ENCODE peak calls at places on chromosomes 12 and 14, in eight cellular contexts. One of them, this sample, is unnamed.

GRCh38 chr12:6950401-6950801 is 755 bp upstream of the PTPN6 start:
- DNase-seq in DND-41: no peak
- DNase-seq in osteocyte: no peak
- DNase-seq in Panc1: no peak
- DNase-seq in fibroblast of lung: no peak
- DNase-seq in IMR-90: no peak
- DNase-seq in neural crest cell: no peak
- DNase-seq in fibroblast of mammary gland: no peak
- DNase-seq in this sample: peak; percentile 65

GRCh38 chr12:14367097-14367661 is 1.7 kb downstream of the ATF7IP start:
- DNase-seq in DND-41: no peak
- DNase-seq in osteocyte: no peak
- DNase-seq in Panc1: no peak
- DNase-seq in fibroblast of lung: peak; percentile 44
- DNase-seq in IMR-90: peak; percentile 32
- DNase-seq in neural crest cell: no peak
- DNase-seq in fibroblast of mammary gland: peak; percentile 29
- DNase-seq in this sample: no peak

GRCh38 chr12:104458645-104459555 is 2.2 kb downstream of the CHST11 start:
- DNase-seq in DND-41: peak; percentile 49
- DNase-seq in osteocyte: no peak
- DNase-seq in Panc1: no peak
- DNase-seq in fibroblast of lung: no peak
- DNase-seq in IMR-90: no peak
- DNase-seq in neural crest cell: no peak
- DNase-seq in fibroblast of mammary gland: peak; percentile 34
- DNase-seq in this sample: peak; percentile 94

GRCh38 chr12:111355181-111355925 is 13.5 kb downstream of the PHETA1 start:
- DNase-seq in DND-41: no peak
- DNase-seq in osteocyte: no peak
- DNase-seq in Panc1: no peak
- DNase-seq in fibroblast of lung: no peak
- DNase-seq in IMR-90: no peak
- DNase-seq in neural crest cell: no peak
- DNase-seq in fibroblast of mammary gland: no peak
- DNase-seq in this sample: peak; percentile 71

GRCh38 chr12:510071-510825 is 50.5 kb downstream of the B4GALNT3 start:
- DNase-seq in DND-41: no peak
- DNase-seq in osteocyte: no peak
- DNase-seq in Panc1: no peak
- DNase-seq in fibroblast of lung: no peak
- DNase-seq in IMR-90: no peak
- DNase-seq in neural crest cell: peak; percentile 22
- DNase-seq in fibroblast of mammary gland: no peak
- DNase-seq in this sample: peak; percentile 44

GRCh38 chr12:115990241-115990640 is 287.3 kb downstream of the MED13L start:
- DNase-seq in DND-41: no peak
- DNase-seq in osteocyte: no peak
- DNase-seq in Panc1: no peak
- DNase-seq in fibroblast of lung: no peak
- DNase-seq in IMR-90: no peak
- DNase-seq in neural crest cell: no peak
- DNase-seq in fibroblast of mammary gland: peak; percentile 25
- DNase-seq in this sample: peak; percentile 43

GRCh38 chr14:92539875-92540274 is 26.3 kb downstream of the RIN3 start:
- DNase-seq in DND-41: no peak
- DNase-seq in osteocyte: no peak
- DNase-seq in Panc1: no peak
- DNase-seq in fibroblast of lung: peak; percentile 82
- DNase-seq in IMR-90: peak; percentile 56
- DNase-seq in neural crest cell: no peak
- DNase-seq in fibroblast of mammary gland: peak; percentile 76
- DNase-seq in this sample: no peak

GRCh38 chr14:98503086-98503815 is 768.7 kb downstream of the BCL11B start:
- DNase-seq in DND-41: no peak
- DNase-seq in osteocyte: no peak
- DNase-seq in Panc1: no peak
- DNase-seq in fibroblast of lung: no peak
- DNase-seq in IMR-90: no peak
- DNase-seq in neural crest cell: no peak
- DNase-seq in fibroblast of mammary gland: no peak
- DNase-seq in this sample: no peak

GRCh38 chr12:101038289-101038871 is 171.7 kb downstream of the SLC5A8 start:
- DNase-seq in DND-41: no peak
- DNase-seq in osteocyte: no peak
- DNase-seq in Panc1: no peak
- DNase-seq in fibroblast of lung: peak; percentile 12
- DNase-seq in IMR-90: peak; percentile 19
- DNase-seq in neural crest cell: no peak
- DNase-seq in fibroblast of mammary gland: peak; percentile 35
- DNase-seq in this sample: no peak

GRCh38 chr12:114976959-114977358 is 293.0 kb upstream of the TBX3 start:
- DNase-seq in DND-41: no peak
- DNase-seq in osteocyte: no peak
- DNase-seq in Panc1: peak; percentile 33
- DNase-seq in fibroblast of lung: peak; percentile 85
- DNase-seq in IMR-90: peak; percentile 88
- DNase-seq in neural crest cell: no peak
- DNase-seq in fibroblast of mammary gland: peak; percentile 90
- DNase-seq in this sample: peak; percentile 17

GRCh38 chr12:14567311-14568195 is at the start of gene PLBD1:
- DNase-seq in DND-41: no peak
- DNase-seq in osteocyte: no peak
- DNase-seq in Panc1: peak; percentile 10
- DNase-seq in fibroblast of lung: peak; percentile 50
- DNase-seq in IMR-90: no peak
- DNase-seq in neural crest cell: peak; percentile 37
- DNase-seq in fibroblast of mammary gland: peak; percentile 50
- DNase-seq in this sample: peak; percentile 81

GRCh38 chr14:75247286-75247922 is 31.2 kb upstream of the FOS start:
- DNase-seq in DND-41: peak; percentile 81
- DNase-seq in osteocyte: no peak
- DNase-seq in Panc1: no peak
- DNase-seq in fibroblast of lung: no peak
- DNase-seq in IMR-90: no peak
- DNase-seq in neural crest cell: no peak
- DNase-seq in fibroblast of mammary gland: no peak
- DNase-seq in this sample: peak; percentile 29

GRCh38 chr12:118259079-118259478 is 113.6 kb downstream of the TAOK3 start:
- DNase-seq in DND-41: no peak
- DNase-seq in osteocyte: no peak
- DNase-seq in Panc1: no peak
- DNase-seq in fibroblast of lung: no peak
- DNase-seq in IMR-90: peak; percentile 25
- DNase-seq in neural crest cell: no peak
- DNase-seq in fibroblast of mammary gland: peak; percentile 29
- DNase-seq in this sample: no peak

GRCh38 chr14:100116134-100116533 is 43.3 kb downstream of the DEGS2 start:
- DNase-seq in DND-41: no peak
- DNase-seq in osteocyte: no peak
- DNase-seq in Panc1: no peak
- DNase-seq in fibroblast of lung: no peak
- DNase-seq in IMR-90: no peak
- DNase-seq in neural crest cell: no peak
- DNase-seq in fibroblast of mammary gland: no peak
- DNase-seq in this sample: peak; percentile 49

GRCh38 chr12:59651230-59651920 is 55.5 kb downstream of the SLC16A7 start:
- DNase-seq in DND-41: no peak
- DNase-seq in osteocyte: no peak
- DNase-seq in Panc1: no peak
- DNase-seq in fibroblast of lung: peak; percentile 21
- DNase-seq in IMR-90: peak; percentile 25
- DNase-seq in neural crest cell: no peak
- DNase-seq in fibroblast of mammary gland: peak; percentile 31
- DNase-seq in this sample: peak; percentile 18

GRCh38 chr12:59654061-59654460 is 58.2 kb downstream of the SLC16A7 start:
- DNase-seq in DND-41: no peak
- DNase-seq in osteocyte: no peak
- DNase-seq in Panc1: no peak
- DNase-seq in fibroblast of lung: no peak
- DNase-seq in IMR-90: no peak
- DNase-seq in neural crest cell: no peak
- DNase-seq in fibroblast of mammary gland: no peak
- DNase-seq in this sample: no peak

GRCh38 chr12:59652098-59652497 is 56.3 kb downstream of the SLC16A7 start:
- DNase-seq in DND-41: no peak
- DNase-seq in osteocyte: no peak
- DNase-seq in Panc1: no peak
- DNase-seq in fibroblast of lung: no peak
- DNase-seq in IMR-90: no peak
- DNase-seq in neural crest cell: no peak
- DNase-seq in fibroblast of mammary gland: no peak
- DNase-seq in this sample: no peak

GRCh38 chr12:59649203-59649602 is 53.4 kb downstream of the SLC16A7 start:
- DNase-seq in DND-41: no peak
- DNase-seq in osteocyte: no peak
- DNase-seq in Panc1: no peak
- DNase-seq in fibroblast of lung: peak; percentile 18
- DNase-seq in IMR-90: peak; percentile 27
- DNase-seq in neural crest cell: no peak
- DNase-seq in fibroblast of mammary gland: no peak
- DNase-seq in this sample: no peak

DNA sequence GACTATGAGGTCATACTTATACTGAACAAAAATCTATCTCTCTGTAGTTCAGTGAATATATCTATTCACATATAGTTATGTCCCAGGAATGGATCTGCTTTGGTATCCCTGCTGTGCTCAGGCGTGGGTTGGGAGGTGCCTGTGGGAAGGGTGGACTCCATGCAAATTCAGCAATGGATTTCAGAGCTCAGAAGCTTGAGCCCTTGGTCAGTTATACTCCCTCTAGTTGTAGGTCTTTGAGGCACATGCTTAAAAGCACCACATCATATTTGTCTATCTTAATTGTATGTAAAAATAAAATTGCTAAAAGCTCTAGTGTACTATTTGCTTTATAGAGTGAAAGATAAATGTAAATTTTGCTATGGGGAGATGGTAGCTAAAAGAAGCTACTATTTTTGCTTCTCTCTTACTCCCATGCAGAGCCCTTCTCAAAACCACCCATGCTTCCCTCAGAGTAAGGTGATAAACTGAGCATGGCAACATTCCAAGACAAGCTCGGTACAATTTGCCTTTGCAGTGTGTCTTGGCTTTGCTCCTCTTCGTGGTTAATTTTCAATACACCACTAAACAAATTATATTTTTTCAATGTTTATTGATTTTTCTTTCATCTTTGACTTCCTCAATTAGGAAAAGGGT is 54.9 kb downstream of the SLC16A7 start:
- DNase-seq in DND-41: no peak
- DNase-seq in osteocyte: no peak
- DNase-seq in Panc1: no peak
- DNase-seq in fibroblast of lung: no peak
- DNase-seq in IMR-90: peak; percentile 15
- DNase-seq in neural crest cell: no peak
- DNase-seq in fibroblast of mammary gland: peak; percentile 29
- DNase-seq in this sample: no peak
- TF ChIP-seq CTCF in DND-41: no peak
- TF ChIP-seq CTCF in osteocyte: no peak
- TF ChIP-seq CTCF in Panc1: no peak
- TF ChIP-seq CTCF in fibroblast of lung: no peak
- TF ChIP-seq CTCF in IMR-90: no peak
- TF ChIP-seq CTCF in neural crest cell: no peak
- TF ChIP-seq CTCF in fibroblast of mammary gland: peak; percentile 18
- TF ChIP-seq CTCF in this sample: peak; percentile 8

DNA sequence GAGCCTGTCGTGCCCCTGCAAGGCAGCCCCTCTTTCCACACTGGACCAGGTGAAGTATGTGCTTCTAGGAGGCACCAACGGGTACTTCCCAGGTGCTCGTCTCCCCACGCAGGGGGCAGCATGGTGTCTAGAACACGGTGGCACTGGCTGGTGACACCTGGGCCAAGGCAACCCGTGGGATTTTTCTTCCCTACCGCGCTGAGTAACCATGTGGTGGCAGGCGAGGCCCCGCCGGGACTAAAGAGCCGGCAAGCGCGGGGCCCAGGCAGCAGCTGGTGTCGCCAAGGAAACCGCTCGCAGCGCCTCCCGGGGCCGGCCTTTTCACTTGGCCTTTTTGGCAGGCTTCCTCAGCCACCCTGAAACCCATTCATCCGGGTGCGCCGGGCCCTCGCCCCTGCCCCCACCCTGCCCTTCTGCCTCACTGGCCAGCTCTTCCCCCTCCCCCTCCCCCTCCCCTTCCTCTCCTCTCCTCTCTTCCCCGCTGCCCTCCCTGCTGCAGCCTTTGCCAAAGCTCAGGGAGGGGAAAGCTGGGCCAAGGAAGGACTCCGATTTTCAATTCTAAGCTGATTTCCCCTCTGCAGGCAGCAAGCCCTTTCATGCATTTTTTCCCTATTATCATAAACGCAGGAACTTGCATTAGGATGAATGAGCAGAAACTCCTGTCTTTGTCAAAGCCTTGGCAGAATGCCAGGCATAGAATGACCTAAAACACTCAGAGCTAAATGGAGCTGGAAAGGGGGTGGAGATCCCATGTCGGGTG is 81.2 kb downstream of the IRF2BPL start:
- DNase-seq in DND-41: peak; percentile 88
- DNase-seq in osteocyte: peak; percentile 92
- DNase-seq in Panc1: no peak
- DNase-seq in fibroblast of lung: peak; percentile 94
- DNase-seq in IMR-90: peak; percentile 88
- DNase-seq in neural crest cell: peak; percentile 91
- DNase-seq in fibroblast of mammary gland: peak; percentile 86
- DNase-seq in this sample: peak; percentile 97
- TF ChIP-seq CTCF in DND-41: peak; percentile 76
- TF ChIP-seq CTCF in osteocyte: peak; percentile 56
- TF ChIP-seq CTCF in Panc1: no peak
- TF ChIP-seq CTCF in fibroblast of lung: peak; percentile 46
- TF ChIP-seq CTCF in IMR-90: peak; percentile 61
- TF ChIP-seq CTCF in neural crest cell: peak; percentile 59
- TF ChIP-seq CTCF in fibroblast of mammary gland: peak; percentile 5
- TF ChIP-seq CTCF in this sample: peak; percentile 37

GRCh38 chr12:26021534-26021933 is 63.1 kb downstream of the RASSF8 start:
- DNase-seq in DND-41: no peak
- DNase-seq in osteocyte: no peak
- DNase-seq in Panc1: no peak
- DNase-seq in fibroblast of lung: no peak
- DNase-seq in IMR-90: no peak
- DNase-seq in neural crest cell: no peak
- DNase-seq in fibroblast of mammary gland: no peak
- DNase-seq in this sample: no peak
- TF ChIP-seq CTCF in DND-41: no peak
- TF ChIP-seq CTCF in osteocyte: no peak
- TF ChIP-seq CTCF in Panc1: no peak
- TF ChIP-seq CTCF in fibroblast of lung: no peak
- TF ChIP-seq CTCF in IMR-90: no peak
- TF ChIP-seq CTCF in neural crest cell: no peak
- TF ChIP-seq CTCF in fibroblast of mammary gland: no peak
- TF ChIP-seq CTCF in this sample: no peak

DNA sequence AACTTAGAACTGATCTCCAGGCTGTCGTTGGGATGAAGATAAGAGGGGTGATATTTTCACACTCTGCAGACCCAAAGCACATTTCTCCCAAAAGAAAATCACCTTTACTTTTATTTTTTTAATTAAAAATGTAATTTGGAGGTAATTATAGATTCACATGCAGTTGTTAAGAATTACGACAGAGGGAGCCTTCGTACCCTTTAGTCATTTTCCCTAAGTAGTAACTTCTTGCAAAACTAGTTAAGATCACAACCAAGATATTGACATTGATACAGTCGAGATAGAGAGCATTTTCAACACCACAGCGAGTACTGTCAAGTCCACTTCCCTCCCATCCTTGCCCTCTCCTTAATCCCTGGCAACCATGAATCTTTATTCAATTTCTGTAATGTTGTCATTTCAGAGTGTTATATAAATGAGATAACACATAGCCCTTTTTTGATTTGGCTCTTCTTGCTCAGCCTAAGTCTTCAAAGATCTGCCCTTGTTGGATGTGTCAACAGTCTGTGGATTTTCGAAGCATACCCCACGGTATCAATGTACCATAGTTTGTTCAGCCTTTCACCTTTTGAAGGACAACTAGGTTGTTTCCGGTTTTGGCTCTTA is 39.6 kb downstream of the DNAH10 start:
- DNase-seq in DND-41: no peak
- DNase-seq in osteocyte: no peak
- DNase-seq in Panc1: no peak
- DNase-seq in fibroblast of lung: peak; percentile 61
- DNase-seq in IMR-90: peak; percentile 53
- DNase-seq in neural crest cell: no peak
- DNase-seq in fibroblast of mammary gland: peak; percentile 57
- DNase-seq in this sample: peak; percentile 87
- TF ChIP-seq CTCF in DND-41: no peak
- TF ChIP-seq CTCF in osteocyte: peak; percentile 53
- TF ChIP-seq CTCF in Panc1: peak; percentile 72
- TF ChIP-seq CTCF in fibroblast of lung: peak; percentile 48
- TF ChIP-seq CTCF in IMR-90: peak; percentile 65
- TF ChIP-seq CTCF in neural crest cell: peak; percentile 59
- TF ChIP-seq CTCF in fibroblast of mammary gland: peak; percentile 59
- TF ChIP-seq CTCF in this sample: peak; percentile 59

This sample was measured in osteoblast.